ENCODE peak calls at places on chromosomes 5 and 9, in five cellular contexts. V, M, C, T and G are unnamed samples.

GRCh38 chr5:141849371-141850182 is 28.6 kb downstream of the PCDH1 start:
- DNase-seq in V (peak), M (peak), C (peak), T (peak), G (peak)

GRCh38 chr5:175508896-175509295 is 30.5 kb downstream of the SFXN1 start:
- DNase-seq in V (no peak), M (no peak), C (peak), T (no peak), G (no peak)

GRCh38 chr9:86708918-86709835 is 238.1 kb downstream of the GAS1 start:
- DNase-seq in V (no peak), M (peak), C (no peak), T (no peak), G (no peak)

GRCh38 chr5:125210241-125210947 is 464.0 kb upstream of the ZNF608 start:
- DNase-seq in V (no peak), M (no peak), C (peak), T (peak), G (no peak)

GRCh38 chr5:154359222-154359583 is 86.6 kb upstream of the SAP30L start:
- DNase-seq in V (no peak), M (no peak), C (no peak), T (no peak), G (no peak)

GRCh38 chr5:36679609-36680008 is 73.2 kb downstream of the SLC1A3 start:
- DNase-seq in V (no peak), M (no peak), C (no peak), T (no peak), G (no peak)

GRCh38 chr5:86909461-86909881 is 291.7 kb downstream of the COX7C start:
- DNase-seq in V (no peak), M (peak), C (no peak), T (no peak), G (no peak)

GRCh38 chr5:122180146-122180712 is 50.9 kb downstream of the ZNF474 start:
- DNase-seq in V (no peak), M (no peak), C (peak), T (no peak), G (no peak)

GRCh38 chr9:136526625-136527066 is 19.2 kb downstream of the NOTCH1 start:
- DNase-seq in V (no peak), M (no peak), C (no peak), T (no peak), G (no peak)

GRCh38 chr5:78273436-78273835 is 21.1 kb downstream of the AP3B1 start:
- DNase-seq in V (no peak), M (no peak), C (no peak), T (no peak), G (no peak)

GRCh38 chr9:26129216-26129615 is 451.0 kb upstream of the TUSC1 start:
- DNase-seq in V (no peak), M (peak), C (no peak), T (no peak), G (no peak)

GRCh38 chr5:165139730-165140129 is 1634.3 kb downstream of the MAT2B start:
- DNase-seq in V (no peak), M (no peak), C (no peak), T (peak), G (no peak)

GRCh38 chr5:23352437-23352836 is 155.0 kb upstream of the PRDM9 start:
- DNase-seq in V (no peak), M (no peak), C (peak), T (peak), G (no peak)

GRCh38 chr5:126917918-126918623 is 112.3 kb downstream of the MARCHF3 start:
- DNase-seq in V (no peak), M (peak), C (peak), T (peak), G (no peak)

GRCh38 chr9:126386088-126386487 is 59.5 kb downstream of the MVB12B start:
- DNase-seq in V (no peak), M (no peak), C (peak), T (no peak), G (no peak)

GRCh38 chr5:763998-764781 is 20.3 kb downstream of the ZDHHC11B start:
- DNase-seq in V (no peak), M (no peak), C (no peak), T (no peak), G (no peak)